ENCODE peak calls at places on chromosomes 4 and X, in five cellular contexts. N is mucosa of descending colon, I is fibroblast of mammary gland, D is AG09309, Y is ovary. M is an unnamed sample.

GRCh38 chrX:49309401-49309981 is 6.0 kb downstream of the GAGE10 start:
- DNase-seq in N (no peak), I (peak; percentile 38), D (no peak), Y (no peak), M (no peak)

GRCh38 chr4:105343523-105343931 is 130.3 kb downstream of the PPA2 start:
- DNase-seq in N (no peak), I (no peak), D (no peak), Y (no peak), M (no peak)

GRCh38 chr4:55781809-55782208 is 37.8 kb upstream of the EXOC1L start:
- DNase-seq in N (peak; percentile 66), I (peak; percentile 5), D (no peak), Y (no peak), M (no peak)

GRCh38 chrX:123964155-123964554 is 2.6 kb downstream of the STAG2 start:
- DNase-seq in N (no peak), I (peak; percentile 30), D (no peak), Y (no peak), M (no peak)

GRCh38 chr4:125359960-125360628 is 45.3 kb downstream of the FAT4 start:
- DNase-seq in N (no peak), I (no peak), D (no peak), Y (no peak), M (no peak)

GRCh38 chr4:102308032-102308799 is 37.1 kb downstream of the SLC39A8 start:
- DNase-seq in N (no peak), I (peak; percentile 17), D (no peak), Y (no peak), M (no peak)

GRCh38 chr4:21447320-21448055 is 501.1 kb downstream of the KCNIP4 start:
- DNase-seq in N (no peak), I (no peak), D (no peak), Y (no peak), M (no peak)

GRCh38 chr4:84681488-84682274 is 98.8 kb downstream of the CDS1 start:
- DNase-seq in N (peak; percentile 36), I (peak; percentile 67), D (peak; percentile 45), Y (no peak), M (no peak)

GRCh38 chrX:2451456-2452316 is 49.1 kb downstream of the DHRSX start:
- DNase-seq in N (no peak), I (peak; percentile 19), D (no peak), Y (no peak), M (no peak)

GRCh38 chrX:30620980-30621716 is 32.1 kb upstream of the GK start:
- DNase-seq in N (no peak), I (peak; percentile 93), D (peak; percentile 74), Y (no peak), M (peak; percentile 43)

GRCh38 chr4:22122062-22122461 is 173.5 kb upstream of the KCNIP4 start:
- DNase-seq in N (no peak), I (no peak), D (no peak), Y (no peak), M (no peak)

GRCh38 chr4:1873776-1874175 is 2.6 kb downstream of the NSD2 start:
- DNase-seq in N (no peak), I (no peak), D (no peak), Y (no peak), M (no peak)

GRCh38 chr4:40283968-40284367 is 51.2 kb upstream of the CHRNA9 start:
- DNase-seq in N (no peak), I (peak; percentile 48), D (no peak), Y (no peak), M (no peak)

GRCh38 chrX:28756647-28757046 is 169.4 kb downstream of the IL1RAPL1 start:
- DNase-seq in N (no peak), I (no peak), D (no peak), Y (no peak), M (no peak)

GRCh38 chrX:132821974-132822633 is 136.3 kb downstream of the HS6ST2 start:
- DNase-seq in N (peak; percentile 26), I (no peak), D (no peak), Y (peak; percentile 24), M (no peak)

GRCh38 chrX:25523574-25523973 is 507.8 kb upstream of the ARX start:
- DNase-seq in N (no peak), I (peak; percentile 26), D (no peak), Y (no peak), M (no peak)

GRCh38 chr4:5371415-5372190 is 320.3 kb downstream of the STK32B start:
- DNase-seq in N (no peak), I (no peak), D (peak; percentile 32), Y (no peak), M (no peak)

GRCh38 chr4:188986271-188986689 is 847.0 kb downstream of the TRIML1 start:
- DNase-seq in N (no peak), I (peak; percentile 86), D (peak; percentile 44), Y (no peak), M (no peak)

GRCh38 chrX:135977611-135978010 is 3.8 kb upstream of the MMGT1 start:
- DNase-seq in N (no peak), I (peak; percentile 69), D (peak; percentile 25), Y (no peak), M (no peak)

GRCh38 chr4:55183926-55184599 is 58.7 kb upstream of the KDR start:
- DNase-seq in N (no peak), I (peak; percentile 98), D (peak; percentile 73), Y (no peak), M (peak; percentile 62)

GRCh38 chr4:73800206-73800605 is 36.3 kb upstream of the CXCL6 start:
- DNase-seq in N (no peak), I (no peak), D (no peak), Y (no peak), M (no peak)

GRCh38 chr4:89204624-89205023 is 93.3 kb downstream of the TIGD2 start:
- DNase-seq in N (no peak), I (peak; percentile 51), D (no peak), Y (no peak), M (no peak)

GRCh38 chr4:32519060-32519459 is 1798.9 kb downstream of the PCDH7 start:
- DNase-seq in N (no peak), I (peak; percentile 37), D (no peak), Y (no peak), M (no peak)

GRCh38 chr4:140252742-140253555 is 99.0 kb upstream of the MAML3 start:
- DNase-seq in N (peak; percentile 86), I (peak; percentile 72), D (no peak), Y (peak; percentile 85), M (peak; percentile 43)

GRCh38 chrX:102840871-102841705 is 96.0 kb upstream of the RAB40AL start:
- DNase-seq in N (no peak), I (peak; percentile 51), D (no peak), Y (no peak), M (no peak)

GRCh38 chr4:47615385-47615784 is 130.3 kb downstream of the ATP10D start:
- DNase-seq in N (no peak), I (peak; percentile 45), D (no peak), Y (no peak), M (no peak)

GRCh38 chr4:102675142-102675541 is 85.6 kb downstream of the MANBA start:
- DNase-seq in N (no peak), I (no peak), D (no peak), Y (no peak), M (no peak)

GRCh38 chrX:136616987-136617685 is 30.8 kb upstream of the CD40LG start:
- DNase-seq in N (no peak), I (no peak), D (no peak), Y (no peak), M (no peak)

GRCh38 chr4:3790006-3790561 is 23.9 kb downstream of the ADRA2C start:
- DNase-seq in N (no peak), I (no peak), D (no peak), Y (no peak), M (no peak)
- TF ChIP-seq CTCF in N (no peak), I (no peak), D (no peak), Y (no peak), M (no peak)

DNA sequence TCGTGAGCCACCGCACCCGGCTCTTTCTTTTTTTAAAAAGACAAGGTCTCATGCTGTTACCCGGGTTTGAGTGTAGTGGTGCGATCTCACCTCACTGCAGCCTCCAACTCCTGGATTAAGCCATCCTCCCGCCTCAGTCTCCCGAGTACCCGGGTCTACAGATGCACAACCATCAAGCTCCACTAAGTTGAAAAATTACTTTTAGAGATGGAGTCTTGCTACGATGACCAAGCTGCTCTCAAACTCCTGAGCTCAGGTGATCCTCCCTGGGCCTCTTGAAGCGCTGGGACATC is 2.0 kb downstream of the SLC25A6 start:
- DNase-seq in N (peak; percentile 16), I (no peak), D (no peak), Y (no peak), M (no peak)
- H3K4me3 ChIP-seq in N (no peak overlapping the region), I (no peak overlapping the region), D (no peak overlapping the region), Y (no peak overlapping the region), M (no peak overlapping the region)

GRCh38 chr4:26161030-26161824 is 159.6 kb upstream of the RBPJ start:
- DNase-seq in N (no peak), I (no peak), D (no peak), Y (no peak), M (no peak)
- TF ChIP-seq CTCF in N (no peak), I (peak; percentile 16), D (peak; percentile 24), Y (no peak), M (no peak)

GRCh38 chrX:12973561-12974216 is 1.2 kb upstream of the TMSB4X start:
- DNase-seq in N (peak; percentile 49), I (no peak), D (no peak), Y (peak; percentile 47), M (no peak)
- H3K4me3 ChIP-seq in N (no peak overlapping the region), I (peak overlapping the region; percentile 71), D (no peak overlapping the region), Y (peak overlapping the region; percentile 54), M (no peak overlapping the region)

DNA sequence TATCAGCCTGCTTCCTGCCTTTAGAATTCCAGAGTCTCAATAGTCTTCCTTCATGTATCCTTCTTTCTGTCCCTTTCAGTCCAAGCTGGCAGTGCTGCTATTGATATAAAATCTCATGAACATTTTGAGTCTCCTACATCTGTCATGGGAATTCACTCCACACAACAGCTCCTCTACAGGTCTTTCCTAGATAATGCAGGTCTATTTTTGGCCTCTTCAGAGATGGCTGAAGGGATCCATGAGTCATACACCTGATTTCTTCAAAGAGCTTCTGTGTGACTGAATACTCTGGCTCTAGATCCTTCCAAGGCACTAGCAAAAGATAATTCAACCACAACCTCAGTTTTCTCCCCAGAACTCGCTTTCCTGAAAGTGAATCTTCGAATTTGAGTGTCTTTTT is 115.4 kb downstream of the STPG2 start:
- DNase-seq in N (no peak), I (peak; percentile 5), D (no peak), Y (no peak), M (no peak)
- TF ChIP-seq CTCF in N (no peak), I (no peak), D (no peak), Y (no peak), M (no peak)

GRCh38 chrX:115892056-115892708 is 278.4 kb upstream of the AGTR2 start:
- DNase-seq in N (peak; percentile 46), I (peak; percentile 12), D (no peak), Y (no peak), M (peak; percentile 68)
- H3K4me3 ChIP-seq in N (no peak overlapping the region), I (peak overlapping the region; percentile 12), D (peak overlapping the region; percentile 44), Y (no peak overlapping the region), M (no peak overlapping the region)

GRCh38 chrX:70960728-70961127 is 29.8 kb upstream of the SLC7A3 start:
- DNase-seq in N (no peak), I (no peak), D (no peak), Y (no peak), M (no peak)
- TF ChIP-seq CTCF in N (no peak), I (no peak), D (no peak), Y (no peak), M (no peak)

DNA sequence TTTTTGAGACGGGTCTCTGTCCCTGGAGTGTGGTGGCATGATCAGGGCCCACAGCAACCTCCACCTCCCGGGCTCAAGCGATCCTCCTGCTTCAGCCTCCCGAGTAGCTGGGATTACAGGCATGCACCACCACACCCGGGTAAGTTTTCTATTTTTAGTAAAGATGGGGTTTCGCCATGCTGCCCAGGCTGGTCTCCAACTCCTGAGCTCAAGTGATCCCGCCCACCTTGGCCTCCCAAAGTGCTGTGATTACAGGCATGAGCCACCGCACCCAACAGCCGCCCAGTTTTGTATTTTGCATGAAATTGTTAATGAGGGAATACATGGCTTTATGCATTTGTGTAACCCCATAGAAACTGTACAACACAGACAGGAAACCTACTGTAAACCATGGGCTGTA is 2.8 kb upstream of the ARHGAP4 start:
- DNase-seq in N (no peak), I (no peak), D (no peak), Y (no peak), M (no peak)
- H3K4me3 ChIP-seq in N (no peak overlapping the region), I (no peak overlapping the region), D (no peak overlapping the region), Y (no peak overlapping the region), M (no peak overlapping the region)

M was measured in lower leg skin.